ENCODE peak calls at places on chromosomes 4 and X, in seven cellular contexts. L, U, I, P, A, T and C are unnamed samples. For H3K36me3, the result is how much of the 10 kb centered on the place peaks cover.

GRCh38 chr4:158444621-158445020 is 77.1 kb upstream of the RXFP1 start:
- DNase-seq in L (no peak), T (no peak), P (no peak), U (no peak), I (no peak), A (no peak), C (no peak)

GRCh38 chrX:40060356-40060845 is 37.4 kb downstream of the BCOR start:
- DNase-seq in A (no peak), P (no peak), U (no peak), T (no peak), I (no peak), L (no peak), C (no peak)

GRCh38 chr4:139256349-139256748 is 23.7 kb downstream of the MGARP start:
- DNase-seq in U (no peak), A (no peak), L (no peak), I (no peak), T (no peak), P (no peak), C (no peak)

GRCh38 chrX:75603833-75604232 is 81.0 kb upstream of the ZDHHC15 start:
- DNase-seq in L (no peak), I (no peak), P (no peak), A (peak), U (no peak), T (no peak), C (peak)

GRCh38 chrX:39484159-39484558 is 613.6 kb downstream of the BCOR start:
- DNase-seq in I (no peak), T (no peak), U (no peak), L (no peak), A (no peak), P (no peak), C (no peak)

GRCh38 chr4:176443646-176444409 is 124.1 kb downstream of the SPCS3 start:
- DNase-seq in P (no peak), A (peak), U (no peak), T (no peak), I (no peak), L (no peak), C (no peak)

GRCh38 chr4:26320159-26320452 is 708 bp upstream of the RBPJ start:
- DNase-seq in I (no peak), T (no peak), A (peak), U (no peak), P (peak), L (no peak), C (no peak)

GRCh38 chr4:187663076-187663475 is 332.5 kb upstream of the ZFP42 start:
- DNase-seq in I (no peak), P (no peak), L (no peak), A (peak), T (no peak), U (no peak), C (no peak)

GRCh38 chrX:33194289-33194688 is 17.1 kb downstream of the DMD start:
- DNase-seq in I (no peak), L (no peak), P (no peak), U (no peak), T (no peak), A (no peak), C (no peak)

GRCh38 chrX:41144873-41145272 is 59.6 kb downstream of the USP9X start:
- DNase-seq in T (no peak), P (no peak), A (no peak), L (no peak), I (no peak), U (no peak), C (peak)
- H3K36me3 ChIP-seq in T (under half), P (under half), A (half or more), L (half or more), I (under half), U (under half), C (half or more)

DNA sequence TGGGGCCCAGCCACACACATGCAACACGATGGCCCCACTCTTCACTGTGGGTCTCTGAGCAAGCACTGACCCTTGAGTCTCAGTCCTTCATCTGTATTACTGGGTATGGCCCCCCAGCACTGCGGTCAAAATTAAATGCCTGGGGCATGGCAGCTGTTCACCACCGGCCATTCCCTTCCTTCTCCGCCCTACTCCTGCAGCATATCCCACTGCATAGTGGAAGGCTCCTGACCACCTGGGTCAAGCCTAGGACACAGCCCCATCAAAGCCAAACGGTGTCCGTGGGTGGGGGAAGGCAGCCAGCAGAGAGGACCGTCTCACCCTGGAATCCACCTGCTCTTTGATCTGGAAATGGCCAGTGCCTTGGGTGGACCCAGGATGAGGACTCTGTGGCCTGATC is 30.7 kb downstream of the PPP2R2C start:
- DNase-seq in T (no peak), U (no peak), L (no peak), P (no peak), I (no peak), A (no peak), C (no peak)
- H3K27ac ChIP-seq in T (no peak), U (no peak), L (no peak), P (no peak), I (no peak), A (no peak), C (no peak)

GRCh38 chrX:47169273-47169672 is 24.3 kb downstream of the RBM10 start:
- DNase-seq in P (no peak), T (peak), L (no peak), I (no peak), A (no peak), U (no peak), C (no peak)
- H3K36me3 ChIP-seq in P (under half), T (under half), L (under half), I (under half), A (under half), U (under half), C (under half)

GRCh38 chrX:153612413-153612812 is 13.5 kb upstream of the CCNQ start:
- DNase-seq in A (no peak), I (no peak), L (no peak), P (no peak), T (no peak), U (no peak), C (no peak)

GRCh38 chrX:153609917-153610833 is 11.2 kb upstream of the CCNQ start:
- DNase-seq in A (peak), T (peak), L (peak), I (peak), P (peak), U (peak), C (peak)

GRCh38 chrX:153608821-153609220 is 9.9 kb upstream of the CCNQ start:
- DNase-seq in L (no peak), I (no peak), P (no peak), U (no peak), A (no peak), T (no peak), C (peak)

GRCh38 chrX:153611298-153612095 is 12.6 kb upstream of the CCNQ start:
- DNase-seq in U (no peak), P (no peak), T (no peak), L (no peak), A (no peak), I (no peak), C (no peak)

DNA sequence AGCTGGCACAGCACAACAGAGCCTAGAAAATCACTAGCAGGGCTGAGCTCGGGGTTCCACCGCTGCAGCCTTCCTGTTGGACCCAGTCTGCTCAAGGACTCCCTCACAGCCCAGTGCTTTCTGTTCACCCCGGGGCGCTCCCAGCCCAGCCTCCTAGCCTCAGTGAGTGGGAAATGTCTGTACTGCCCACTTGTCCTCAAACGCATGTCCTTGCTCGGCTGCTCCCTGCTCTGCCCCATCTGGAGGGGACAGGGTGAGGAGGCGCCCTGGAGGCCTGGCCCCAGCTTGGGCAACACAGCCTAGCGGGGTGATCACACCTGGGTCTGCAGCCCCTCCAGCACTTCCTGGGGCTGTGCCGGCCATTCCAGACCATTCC is 11.9 kb upstream of the CCNQ start:
- DNase-seq in P (no peak), T (no peak), I (no peak), L (no peak), A (no peak), U (no peak), C (no peak)
- H3K27ac ChIP-seq in P (no peak), T (no peak), I (no peak), L (no peak), A (no peak), U (no peak), C (no peak)